ENCODE peak calls at places on chromosomes 4 and X, in five cellular contexts. One of them, this sample, is unnamed.

GRCh38 chr4:54228064-54228527 is 997 bp upstream of the PDGFRA start:
- DNase-seq in neuronal stem cell: peak; percentile 81
- DNase-seq in NT2/D1: peak; percentile 50
- DNase-seq in tibial nerve: peak; percentile 68
- DNase-seq in heart left ventricle: peak; percentile 79
- DNase-seq in this sample: peak; percentile 51

GRCh38 chr4:69775488-69775887 is 15.1 kb upstream of the SULT1B1 start:
- DNase-seq in tibial nerve: no peak
- DNase-seq in neuronal stem cell: no peak
- DNase-seq in NT2/D1: no peak
- DNase-seq in heart left ventricle: no peak
- DNase-seq in this sample: no peak

GRCh38 chrX:13254076-13254785 is 65.6 kb downstream of the ATXN3L start:
- DNase-seq in neuronal stem cell: no peak
- DNase-seq in NT2/D1: no peak
- DNase-seq in heart left ventricle: no peak
- DNase-seq in tibial nerve: no peak
- DNase-seq in this sample: peak; percentile 10

GRCh38 chr4:3347871-3348270 is 55.0 kb downstream of the RGS12 start:
- DNase-seq in neuronal stem cell: no peak
- DNase-seq in NT2/D1: no peak
- DNase-seq in tibial nerve: no peak
- DNase-seq in heart left ventricle: no peak
- DNase-seq in this sample: no peak

GRCh38 chr4:147110968-147111367 is 165.3 kb upstream of the TTC29 start:
- DNase-seq in NT2/D1: no peak
- DNase-seq in tibial nerve: no peak
- DNase-seq in heart left ventricle: no peak
- DNase-seq in neuronal stem cell: no peak
- DNase-seq in this sample: no peak

GRCh38 chr4:47043821-47044220 is 12.5 kb downstream of the GABRB1 start:
- DNase-seq in tibial nerve: no peak
- DNase-seq in NT2/D1: no peak
- DNase-seq in neuronal stem cell: no peak
- DNase-seq in heart left ventricle: no peak
- DNase-seq in this sample: no peak

GRCh38 chrX:14027511-14028019 is 2.1 kb downstream of the GEMIN8 start:
- DNase-seq in tibial nerve: no peak
- DNase-seq in heart left ventricle: no peak
- DNase-seq in neuronal stem cell: no peak
- DNase-seq in NT2/D1: no peak
- DNase-seq in this sample: no peak

GRCh38 chr4:15914291-15914690 is 24.2 kb downstream of the FGFBP1 start:
- DNase-seq in tibial nerve: no peak
- DNase-seq in heart left ventricle: no peak
- DNase-seq in NT2/D1: no peak
- DNase-seq in neuronal stem cell: no peak
- DNase-seq in this sample: no peak

GRCh38 chr4:53902786-53903185 is 161.6 kb downstream of the CHIC2 start:
- DNase-seq in tibial nerve: no peak
- DNase-seq in neuronal stem cell: no peak
- DNase-seq in heart left ventricle: no peak
- DNase-seq in NT2/D1: no peak
- DNase-seq in this sample: no peak

GRCh38 chr4:153731239-153731638 is 28.6 kb downstream of the RNF175 start:
- DNase-seq in heart left ventricle: no peak
- DNase-seq in neuronal stem cell: no peak
- DNase-seq in tibial nerve: no peak
- DNase-seq in NT2/D1: no peak
- DNase-seq in this sample: no peak

GRCh38 chr4:157837071-157837470 is 335.8 kb downstream of the GASK1B start:
- DNase-seq in heart left ventricle: no peak
- DNase-seq in tibial nerve: no peak
- DNase-seq in neuronal stem cell: no peak
- DNase-seq in NT2/D1: no peak
- DNase-seq in this sample: no peak

GRCh38 chr4:56976878-56977320 is 507 bp downstream of the NOA1 start:
- DNase-seq in tibial nerve: no peak
- DNase-seq in neuronal stem cell: peak; percentile 29
- DNase-seq in heart left ventricle: no peak
- DNase-seq in NT2/D1: no peak
- DNase-seq in this sample: peak; percentile 36
- H3K4me1 ChIP-seq in tibial nerve: peaks cover 49% of the 10 kb centered on the region
- H3K4me1 ChIP-seq in neuronal stem cell: peaks cover 3% of the 10 kb centered on the region
- H3K4me1 ChIP-seq in heart left ventricle: peaks cover 53% of the 10 kb centered on the region
- H3K4me1 ChIP-seq in NT2/D1: no peaks in the 10 kb centered on the region
- H3K4me1 ChIP-seq in this sample: peaks cover 40% of the 10 kb centered on the region

GRCh38 chrX:71098302-71098701 is 2.7 kb downstream of the FOXO4 start:
- DNase-seq in neuronal stem cell: no peak
- DNase-seq in NT2/D1: no peak
- DNase-seq in tibial nerve: peak; percentile 42
- DNase-seq in heart left ventricle: peak; percentile 53
- DNase-seq in this sample: no peak
- H3K4me1 ChIP-seq in neuronal stem cell: peaks cover 8% of the 10 kb centered on the region
- H3K4me1 ChIP-seq in NT2/D1: peaks cover 21% of the 10 kb centered on the region
- H3K4me1 ChIP-seq in tibial nerve: peaks cover 34% of the 10 kb centered on the region
- H3K4me1 ChIP-seq in heart left ventricle: peaks cover 15% of the 10 kb centered on the region
- H3K4me1 ChIP-seq in this sample: peaks cover 9% of the 10 kb centered on the region

GRCh38 chr4:6277935-6278800 is 8.5 kb downstream of the WFS1 start:
- DNase-seq in NT2/D1: no peak
- DNase-seq in neuronal stem cell: no peak
- DNase-seq in tibial nerve: no peak
- DNase-seq in heart left ventricle: no peak
- DNase-seq in this sample: no peak
- H3K4me1 ChIP-seq in NT2/D1: peaks cover 26% of the 10 kb centered on the region
- H3K4me1 ChIP-seq in neuronal stem cell: peaks cover 3% of the 10 kb centered on the region
- H3K4me1 ChIP-seq in tibial nerve: peaks cover 79% of the 10 kb centered on the region
- H3K4me1 ChIP-seq in heart left ventricle: peaks cover 100% of the 10 kb centered on the region
- H3K4me1 ChIP-seq in this sample: peaks cover 4% of the 10 kb centered on the region

DNA sequence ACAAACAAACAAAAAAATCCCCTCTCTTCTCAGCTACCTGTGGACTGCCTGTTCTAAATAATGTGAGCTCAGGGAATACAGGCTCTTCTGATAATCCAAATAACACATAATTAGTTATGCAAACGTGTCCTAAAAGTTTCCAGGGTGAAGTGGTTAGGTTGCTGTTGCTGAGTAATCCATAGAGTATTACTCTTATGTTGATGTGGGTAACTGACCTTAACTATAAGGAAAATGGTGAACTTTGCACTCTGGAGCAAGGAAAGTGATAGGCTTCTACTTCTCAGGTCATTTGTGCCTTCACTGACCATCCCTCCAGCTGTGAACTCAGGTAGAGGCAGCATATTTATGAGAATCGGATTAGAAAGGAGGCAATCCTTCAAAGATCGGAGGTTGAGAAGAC is 19.9 kb downstream of the MSN start:
- DNase-seq in tibial nerve: no peak
- DNase-seq in heart left ventricle: no peak
- DNase-seq in NT2/D1: no peak
- DNase-seq in neuronal stem cell: no peak
- DNase-seq in this sample: no peak
- H3K4me1 ChIP-seq in tibial nerve: peaks cover 83% of the 10 kb centered on the region
- H3K4me1 ChIP-seq in heart left ventricle: peaks cover 81% of the 10 kb centered on the region
- H3K4me1 ChIP-seq in NT2/D1: no peaks in the 10 kb centered on the region
- H3K4me1 ChIP-seq in neuronal stem cell: no peaks in the 10 kb centered on the region
- H3K4me1 ChIP-seq in this sample: peaks cover 16% of the 10 kb centered on the region

GRCh38 chrX:40105016-40105790 is 7.4 kb upstream of the BCOR start:
- DNase-seq in neuronal stem cell: no peak
- DNase-seq in tibial nerve: no peak
- DNase-seq in heart left ventricle: peak; percentile 63
- DNase-seq in NT2/D1: no peak
- DNase-seq in this sample: peak; percentile 35

GRCh38 chrX:40104649-40105015 is 6.9 kb upstream of the BCOR start:
- DNase-seq in NT2/D1: no peak
- DNase-seq in tibial nerve: no peak
- DNase-seq in neuronal stem cell: no peak
- DNase-seq in heart left ventricle: peak; percentile 40
- DNase-seq in this sample: no peak

GRCh38 chrX:40105791-40106676 is 8.3 kb upstream of the BCOR start:
- DNase-seq in NT2/D1: no peak
- DNase-seq in heart left ventricle: peak; percentile 82
- DNase-seq in tibial nerve: peak; percentile 51
- DNase-seq in neuronal stem cell: no peak
- DNase-seq in this sample: peak; percentile 61

GRCh38 chrX:40102393-40103381 is 4.9 kb upstream of the BCOR start:
- DNase-seq in neuronal stem cell: no peak
- DNase-seq in heart left ventricle: no peak
- DNase-seq in tibial nerve: no peak
- DNase-seq in NT2/D1: no peak
- DNase-seq in this sample: no peak

DNA sequence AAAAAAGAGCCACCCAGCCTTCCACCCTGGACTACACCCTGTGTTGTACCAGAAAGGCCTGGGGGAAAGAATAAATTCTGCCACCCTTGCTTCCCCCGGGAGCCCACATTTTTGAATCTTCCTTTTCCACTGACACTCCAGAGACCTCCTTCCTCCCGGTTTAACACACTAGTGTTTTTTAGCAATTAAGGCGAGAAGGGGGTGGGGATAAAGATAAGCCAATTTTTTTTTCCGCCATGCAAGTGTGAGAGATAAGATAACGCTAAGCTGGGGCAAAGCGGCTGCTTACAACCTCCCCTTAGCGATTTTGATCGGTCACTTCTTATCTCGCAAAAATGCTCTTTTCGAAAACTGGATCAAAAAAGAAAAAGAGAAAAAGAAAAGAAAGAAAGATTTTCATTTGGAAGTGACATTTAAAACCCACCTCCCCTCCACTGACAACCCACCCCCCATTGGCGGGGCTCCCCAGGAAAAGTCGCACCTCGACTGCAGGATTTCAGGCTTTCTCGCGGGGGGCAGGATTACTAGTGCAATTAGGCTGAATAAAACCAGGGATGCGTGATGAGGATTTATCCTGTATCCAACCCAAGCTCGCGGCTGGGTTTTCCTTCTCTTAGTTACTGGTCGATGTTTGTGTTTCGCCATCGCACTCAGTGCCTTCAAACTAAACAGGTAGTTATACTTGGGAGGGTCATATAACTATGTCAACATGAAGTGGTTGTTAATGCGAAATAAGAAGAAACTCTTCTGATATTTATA is 6.0 kb upstream of the BCOR start:
- DNase-seq in tibial nerve: no peak
- DNase-seq in NT2/D1: no peak
- DNase-seq in neuronal stem cell: no peak
- DNase-seq in heart left ventricle: no peak
- DNase-seq in this sample: no peak
- H3K4me1 ChIP-seq in tibial nerve: peaks cover 45% of the 10 kb centered on the region
- H3K4me1 ChIP-seq in NT2/D1: peaks cover 6% of the 10 kb centered on the region
- H3K4me1 ChIP-seq in neuronal stem cell: peaks cover 17% of the 10 kb centered on the region
- H3K4me1 ChIP-seq in heart left ventricle: peaks cover 63% of the 10 kb centered on the region
- H3K4me1 ChIP-seq in this sample: peaks cover 12% of the 10 kb centered on the region

This sample was measured in gastrocnemius medialis.